ENCODE peak calls at places on chromosome 3, in six cellular contexts. V is breast epithelium, K is K562, P is Peyer's patch, J is tibial nerve, I is transverse colon. C is an unnamed sample.

GRCh38 chr3:155704041-155704440 is 40.8 kb downstream of the PLCH1 start:
- DNase-seq in V (no peak), K (no peak), P (no peak), J (no peak), I (no peak), C (no peak)

GRCh38 chr3:26312826-26313225 is 309.7 kb upstream of the LRRC3B start:
- DNase-seq in V (no peak), K (no peak), P (no peak), J (no peak), I (no peak), C (no peak)

GRCh38 chr3:182979719-182980191 is 583 bp downstream of the DCUN1D1 start:
- DNase-seq in V (no peak), K (peak), P (no peak), J (no peak), I (peak), C (no peak)

GRCh38 chr3:14406762-14407161 is 4.4 kb downstream of the SLC6A6 start:
- DNase-seq in V (no peak), K (no peak), P (no peak), J (no peak), I (no peak), C (no peak)

GRCh38 chr3:27721717-27722564 is at the start of gene EOMES:
- DNase-seq in V (no peak), K (no peak), P (peak), J (no peak), I (peak), C (no peak)

GRCh38 chr3:2544718-2545117 is 446.1 kb downstream of the CNTN4 start:
- DNase-seq in V (no peak), K (no peak), P (no peak), J (no peak), I (no peak), C (no peak)

GRCh38 chr3:190673157-190673556 is 159.3 kb downstream of the IL1RAP start:
- DNase-seq in V (no peak), K (no peak), P (no peak), J (no peak), I (no peak), C (no peak)

GRCh38 chr3:111667170-111667569 is 72.0 kb upstream of the ZBED2 start:
- DNase-seq in V (no peak), K (no peak), P (no peak), J (no peak), I (no peak), C (no peak)

GRCh38 chr3:98565237-98565643 is 28.2 kb downstream of the CPOX start:
- DNase-seq in V (no peak), K (no peak), P (no peak), J (no peak), I (no peak), C (no peak)

GRCh38 chr3:98563661-98564281 is 29.6 kb downstream of the CPOX start:
- DNase-seq in V (no peak), K (no peak), P (no peak), J (no peak), I (no peak), C (no peak)

GRCh38 chr3:98564282-98565005 is 29.0 kb downstream of the CPOX start:
- DNase-seq in V (no peak), K (no peak), P (no peak), J (no peak), I (no peak), C (no peak)

GRCh38 chr3:98560911-98561310 is 29.1 kb downstream of the GPR15 start:
- DNase-seq in V (no peak), K (no peak), P (no peak), J (no peak), I (no peak), C (no peak)

GRCh38 chr3:98561727-98562521 is 30.1 kb downstream of the GPR15 start:
- DNase-seq in V (no peak), K (no peak), P (no peak), J (no peak), I (no peak), C (no peak)
- TF ChIP-seq POLR2A in V (no peak), K (no peak), P (no peak), J (no peak), I (no peak), C (no peak)

GRCh38 chr3:173397161-173398110 is at the start of gene NLGN1:
- DNase-seq in V (peak), K (no peak), P (peak), J (peak), I (peak), C (no peak)
- TF ChIP-seq POLR2A in V (no peak), K (no peak), P (no peak), J (no peak), I (no peak), C (no peak)

DNA sequence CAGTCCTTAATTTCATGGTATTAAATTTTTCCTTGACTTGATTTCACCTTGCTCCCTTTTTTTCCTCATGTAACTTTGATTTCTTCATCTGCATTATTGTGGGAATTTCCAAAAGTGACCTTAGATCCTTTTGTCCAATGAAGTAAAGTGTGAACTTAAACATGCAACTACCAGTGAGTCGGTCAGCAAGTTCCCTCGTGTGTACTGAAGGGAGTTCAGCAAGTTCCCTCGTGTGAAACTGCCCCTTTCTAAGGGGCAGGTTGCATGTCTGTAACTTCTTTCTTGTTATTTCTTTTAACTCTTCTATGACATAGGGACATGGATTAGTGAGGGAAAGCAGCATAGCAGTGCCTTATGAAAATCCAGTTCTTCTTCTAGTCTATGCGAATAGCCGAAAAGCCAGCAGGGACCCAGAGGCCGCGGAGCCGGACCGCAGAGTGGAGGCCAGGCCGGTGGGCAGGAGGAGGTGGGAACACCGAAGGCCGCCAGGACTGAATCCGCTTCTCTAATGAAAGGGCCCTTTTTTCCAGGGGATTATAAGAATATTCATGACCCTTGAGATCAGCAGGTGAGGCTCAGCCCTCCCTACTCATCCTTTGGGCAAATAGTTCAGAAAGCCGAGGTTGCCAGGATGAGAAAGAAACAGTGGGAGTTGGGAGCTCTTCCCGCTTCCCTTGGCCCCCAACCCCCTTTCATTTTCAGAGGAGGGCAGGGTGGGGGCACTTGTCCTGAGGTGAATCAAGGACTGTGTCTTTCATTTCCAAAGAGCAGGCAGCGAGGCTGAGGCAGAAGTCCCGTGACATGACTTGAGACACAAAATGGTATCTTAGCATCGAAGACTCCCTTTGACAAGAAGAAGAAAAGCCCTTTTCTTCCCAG is 117.5 kb downstream of the OPA1 start:
- DNase-seq in V (no peak), K (no peak), P (no peak), J (no peak), I (no peak), C (no peak)
- TF ChIP-seq POLR2A in V (no peak), K (no peak), P (no peak), J (no peak), I (no peak), C (no peak)

DNA sequence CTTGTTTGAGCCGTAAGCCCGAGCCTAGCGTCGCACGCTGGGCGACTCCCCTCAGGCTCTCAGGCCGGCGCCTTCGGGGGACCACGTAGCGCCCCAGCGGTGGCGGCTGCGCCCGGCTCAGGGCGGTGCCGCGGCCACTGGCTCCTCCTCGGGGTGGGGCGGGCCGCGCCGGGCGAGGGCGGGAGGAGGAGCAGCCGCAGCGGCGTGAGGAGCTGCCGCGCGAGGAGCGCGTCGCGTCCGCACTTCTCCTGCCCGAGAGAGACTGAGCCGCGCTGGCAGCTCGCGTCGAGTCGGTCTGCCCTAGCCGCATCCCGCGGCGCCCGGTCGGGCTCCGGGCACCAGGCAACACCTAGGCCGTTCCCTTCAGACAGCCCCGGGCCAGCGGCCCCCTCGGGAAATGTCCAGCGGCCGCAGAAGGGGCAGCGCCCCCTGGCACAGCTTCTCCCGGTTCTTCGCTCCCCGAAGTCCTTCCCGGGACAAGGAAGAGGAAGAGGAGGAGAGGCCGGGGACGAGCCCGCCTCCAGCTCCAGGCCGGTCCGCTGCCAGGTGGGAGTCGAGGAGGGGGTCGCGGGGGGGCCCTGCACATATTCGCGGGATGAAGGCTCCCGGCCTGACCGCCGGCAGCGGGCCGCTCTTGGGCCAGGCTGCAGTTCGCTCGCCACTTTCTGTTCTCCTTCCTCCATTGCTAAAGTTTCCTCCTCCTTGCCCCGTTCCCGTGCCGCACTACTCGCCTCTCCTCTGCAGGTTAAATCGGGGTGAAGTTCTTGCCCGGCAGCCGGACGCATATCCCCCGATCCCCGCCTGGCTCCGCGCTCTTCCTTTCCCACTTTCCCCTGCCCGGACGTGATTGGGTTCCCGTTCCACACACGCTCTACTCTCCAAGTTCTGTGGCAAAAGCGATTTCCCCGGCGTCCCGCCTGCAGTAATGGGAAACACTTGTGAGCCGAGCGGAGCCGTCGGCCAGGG is at the start of gene CRYBG3:
- DNase-seq in V (peak), K (peak), P (peak), J (peak), I (peak), C (peak)
- TF ChIP-seq POLR2A in V (peak), K (no peak), P (peak), J (peak), I (peak), C (no peak)

GRCh38 chr3:137012097-137012501 is 54.3 kb downstream of the IL20RB start:
- DNase-seq in V (no peak), K (no peak), P (no peak), J (no peak), I (no peak), C (no peak)

GRCh38 chr3:137010137-137010536 is 52.4 kb downstream of the IL20RB start:
- DNase-seq in V (no peak), K (no peak), P (no peak), J (no peak), I (no peak), C (no peak)

GRCh38 chr3:137008976-137009375 is 51.2 kb downstream of the IL20RB start:
- DNase-seq in V (no peak), K (no peak), P (no peak), J (no peak), I (no peak), C (no peak)

DNA sequence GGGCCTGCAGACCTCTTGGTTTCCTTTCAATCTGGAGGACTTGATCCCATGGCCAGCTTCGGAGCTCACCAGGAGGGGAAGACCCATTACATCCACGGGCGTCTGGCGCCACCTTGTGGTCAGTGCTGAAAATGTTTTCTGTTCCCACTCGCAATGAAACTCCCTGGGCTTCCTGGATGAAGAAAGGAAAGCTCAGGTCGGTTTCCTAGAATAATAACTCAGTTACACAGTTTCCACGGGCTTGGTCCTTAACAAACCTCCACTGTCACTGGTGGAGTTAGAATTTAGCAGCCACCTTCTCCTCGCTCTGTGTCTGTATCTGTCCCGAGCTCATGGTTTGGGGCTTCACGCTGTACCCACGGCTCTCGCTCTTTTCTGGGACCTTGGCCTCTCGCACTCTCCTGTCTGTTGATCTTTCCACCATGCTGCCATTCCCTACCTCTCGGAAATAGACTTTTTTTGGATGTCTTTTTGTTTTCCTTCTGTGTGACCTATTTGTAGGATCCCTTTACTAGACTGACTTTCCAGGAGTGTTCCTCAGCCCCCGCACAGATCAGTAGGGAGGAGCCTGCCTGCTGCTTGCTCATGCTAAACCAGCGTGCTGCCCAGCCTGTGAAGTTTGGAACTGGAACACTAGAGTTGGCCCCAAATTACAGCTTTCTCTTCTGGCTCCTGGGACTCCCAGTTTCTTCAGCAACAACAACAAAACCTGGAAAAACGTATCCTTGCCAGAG is 56.3 kb downstream of the IL20RB start:
- DNase-seq in V (peak), K (peak), P (peak), J (peak), I (peak), C (peak)
- TF ChIP-seq POLR2A in V (no peak), K (peak), P (no peak), J (no peak), I (no peak), C (no peak)